ENCODE peak calls at places on chromosomes 11 and 22, in seven cellular contexts. Y is brain microvascular endothelial cell, O is BE2C, X is astrocyte of the cerebellum, V is pancreas, B is A549, Z is thyroid gland. L is an unnamed sample.

GRCh38 chr11:15163136-15163535 is 48.4 kb downstream of the INSC start:
- DNase-seq in Y (no peak), O (no peak), X (no peak), V (no peak), B (no peak), Z (no peak), L (no peak)

GRCh38 chr22:47457509-47458300 is 695.3 kb downstream of the TBC1D22A start:
- DNase-seq in Y (no peak), O (no peak), X (no peak), V (no peak), B (no peak), Z (no peak), L (no peak)

GRCh38 chr11:16577490-16577889 is 161.0 kb upstream of the C11orf58 start:
- DNase-seq in Y (no peak), O (no peak), X (no peak), V (no peak), B (no peak), Z (no peak), L (no peak)

GRCh38 chr11:116835042-116835772 is 2.2 kb downstream of the APOA1 start:
- DNase-seq in Y (no peak), O (no peak), X (no peak), V (no peak), B (no peak), Z (peak; percentile 35), L (no peak)

GRCh38 chr11:81673001-81673400 is 1060.7 kb downstream of the FAM181B start:
- DNase-seq in Y (peak; percentile 57), O (no peak), X (peak; percentile 47), V (no peak), B (no peak), Z (no peak), L (no peak)

GRCh38 chr11:134330611-134331564 is 900 bp upstream of the GLB1L2 start:
- DNase-seq in Y (no peak), O (no peak), X (no peak), V (no peak), B (no peak), Z (no peak), L (no peak)

GRCh38 chr22:50308597-50308935 is 1.1 kb upstream of the PLXNB2 start:
- DNase-seq in Y (no peak), O (no peak), X (no peak), V (no peak), B (peak; percentile 50), Z (peak; percentile 51), L (no peak)

GRCh38 chr11:106950067-106950491 is 68.2 kb downstream of the GUCY1A2 start:
- DNase-seq in Y (no peak), O (no peak), X (no peak), V (no peak), B (no peak), Z (no peak), L (no peak)

GRCh38 chr11:20278727-20279126 is 84.8 kb upstream of the HTATIP2 start:
- DNase-seq in Y (no peak), O (no peak), X (no peak), V (no peak), B (no peak), Z (no peak), L (no peak)

GRCh38 chr11:61533401-61533800 is 24.9 kb downstream of the LRRC10B start:
- DNase-seq in Y (no peak), O (no peak), X (no peak), V (no peak), B (no peak), Z (peak; percentile 92), L (no peak)

GRCh38 chr11:17747131-17747955 is 12.8 kb downstream of the KCNC1 start:
- DNase-seq in Y (no peak), O (no peak), X (no peak), V (no peak), B (no peak), Z (no peak), L (no peak)

GRCh38 chr11:128157423-128158298 is 429.7 kb downstream of the ETS1 start:
- DNase-seq in Y (peak; percentile 66), O (peak; percentile 65), X (peak; percentile 73), V (no peak), B (peak; percentile 74), Z (peak; percentile 17), L (no peak)

GRCh38 chr11:92272651-92273050 is 48.0 kb downstream of the FAT3 start:
- DNase-seq in Y (no peak), O (no peak), X (no peak), V (no peak), B (no peak), Z (no peak), L (no peak)

GRCh38 chr11:134841411-134841810 is 429.4 kb upstream of the B3GAT1 start:
- DNase-seq in Y (no peak), O (no peak), X (no peak), V (no peak), B (no peak), Z (no peak), L (no peak)

GRCh38 chr22:37020192-37020479 is 594 bp downstream of the MPST start:
- DNase-seq in Y (peak; percentile 29), O (peak; percentile 32), X (no peak), V (no peak), B (peak; percentile 61), Z (peak; percentile 46), L (no peak)

GRCh38 chr22:32858121-32858703 is 56.7 kb downstream of the TIMP3 start:
- DNase-seq in Y (no peak), O (no peak), X (no peak), V (no peak), B (no peak), Z (peak; percentile 87), L (no peak)

GRCh38 chr22:26367402-26368245 is 61.4 kb upstream of the ASPHD2 start:
- DNase-seq in Y (peak; percentile 32), O (peak; percentile 60), X (peak; percentile 12), V (peak; percentile 67), B (peak; percentile 49), Z (peak; percentile 32), L (no peak)

GRCh38 chr22:23069502-23070357 is 589 bp upstream of the GNAZ start:
- DNase-seq in Y (peak; percentile 67), O (peak; percentile 96), X (peak; percentile 40), V (peak; percentile 98), B (peak; percentile 82), Z (peak; percentile 91), L (peak; percentile 79)

GRCh38 chr22:30416403-30416802 is 9.2 kb upstream of the MTFP1 start:
- DNase-seq in Y (peak; percentile 25), O (no peak), X (no peak), V (no peak), B (peak; percentile 46), Z (no peak), L (no peak)

GRCh38 chr22:46119729-46120419 is 30.5 kb upstream of the PPARA start:
- DNase-seq in Y (peak; percentile 54), O (peak; percentile 62), X (peak; percentile 88), V (no peak), B (peak; percentile 12), Z (no peak), L (peak; percentile 75)

GRCh38 chr11:11621881-11622706 is at the start of gene GALNT18:
- DNase-seq in Y (peak; percentile 74), O (peak; percentile 89), X (peak; percentile 74), V (peak; percentile 95), B (peak; percentile 94), Z (peak; percentile 96), L (peak; percentile 81)

GRCh38 chr11:46369458-46370152 is 11.9 kb upstream of the MDK start:
- DNase-seq in Y (peak; percentile 63), O (peak; percentile 77), X (peak; percentile 49), V (no peak), B (peak; percentile 79), Z (peak; percentile 64), L (no peak)

GRCh38 chr11:46366661-46367161 is 14.8 kb upstream of the MDK start:
- DNase-seq in Y (no peak), O (no peak), X (no peak), V (peak; percentile 64), B (no peak), Z (no peak), L (no peak)

GRCh38 chr11:46367244-46367915 is 14.1 kb upstream of the MDK start:
- DNase-seq in Y (no peak), O (peak; percentile 61), X (no peak), V (peak; percentile 89), B (peak; percentile 46), Z (peak; percentile 40), L (no peak)

GRCh38 chr11:46366260-46366659 is 15.2 kb upstream of the MDK start:
- DNase-seq in Y (no peak), O (no peak), X (no peak), V (peak; percentile 58), B (no peak), Z (no peak), L (no peak)

DNA sequence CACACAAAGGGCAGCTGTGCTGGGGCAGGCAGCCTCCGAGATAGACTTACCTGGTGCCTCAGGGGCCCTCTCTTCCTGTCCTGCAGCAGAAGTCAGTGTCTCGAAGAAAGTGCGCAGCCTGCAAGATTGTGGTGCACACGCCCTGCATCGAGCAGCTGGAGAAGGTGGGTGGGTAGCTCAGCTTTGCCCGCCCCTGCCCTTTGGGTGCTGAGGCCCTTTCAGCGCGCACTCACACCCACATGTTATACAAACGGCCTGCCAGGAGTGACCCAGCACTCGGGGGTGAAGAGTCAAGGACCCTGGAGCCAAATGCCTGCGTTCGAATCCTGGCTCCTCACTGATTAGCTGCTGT is 13.6 kb upstream of the MDK start:
- DNase-seq in Y (no peak), O (no peak), X (no peak), V (no peak), B (no peak), Z (no peak), L (no peak)
- TF ChIP-seq CTCF in Y (no peak), O (no peak), X (no peak), V (no peak), B (peak; percentile 18), Z (no peak), L (no peak)

GRCh38 chr11:110962907-110963306 is 250.7 kb upstream of the ARHGAP20 start:
- DNase-seq in Y (no peak), O (no peak), X (no peak), V (no peak), B (no peak), Z (no peak), L (peak; percentile 44)
- TF ChIP-seq CTCF in Y (no peak), O (no peak), X (no peak), V (no peak), B (no peak), Z (no peak), L (no peak)

GRCh38 chr11:32615422-32615821 is 31.8 kb downstream of the EIF3M start:
- DNase-seq in Y (no peak), O (no peak), X (peak; percentile 8), V (no peak), B (peak; percentile 20), Z (no peak), L (no peak)
- TF ChIP-seq CTCF in Y (no peak), O (peak; percentile 29), X (peak; percentile 30), V (no peak), B (peak; percentile 35), Z (no peak), L (no peak)

GRCh38 chr11:78149646-78150045 is 10.2 kb upstream of the ALG8 start:
- DNase-seq in Y (peak; percentile 72), O (no peak), X (no peak), V (no peak), B (peak; percentile 52), Z (no peak), L (peak; percentile 57)
- TF ChIP-seq CTCF in Y (peak; percentile 56), O (peak; percentile 45), X (peak; percentile 32), V (no peak), B (peak; percentile 39), Z (no peak), L (peak; percentile 60)

GRCh38 chr11:83948205-83948604 is 662.0 kb upstream of the CCDC90B start:
- DNase-seq in Y (no peak), O (no peak), X (no peak), V (no peak), B (no peak), Z (no peak), L (no peak)
- TF ChIP-seq CTCF in Y (no peak), O (no peak), X (no peak), V (no peak), B (no peak), Z (no peak), L (no peak)

GRCh38 chr11:95545116-95545875 is 244.3 kb downstream of the FAM76B start:
- DNase-seq in Y (no peak), O (peak; percentile 14), X (no peak), V (no peak), B (no peak), Z (no peak), L (no peak)
- TF ChIP-seq CTCF in Y (peak; percentile 21), O (peak; percentile 42), X (no peak), V (no peak), B (no peak), Z (no peak), L (no peak)